ENCODE peak calls at places on chromosomes 2 and 18, in six cellular contexts. One of them, this sample, is unnamed.

GRCh38 chr2:220096406-220096805 is 469.0 kb downstream of the SLC4A3 start:
- DNase-seq in NCI-H1092: no peak
- DNase-seq in stimulated activated CD4-positive, alpha-beta T cell treated with anti-CD3 and anti-CD28 coated beads, Interleukin-2, amount 100 ng/mL, for 48 hours: no peak
- DNase-seq in M059J: peak
- DNase-seq in psoas muscle: no peak
- DNase-seq in CD8-positive, alpha-beta T cell: no peak
- DNase-seq in this sample: no peak

GRCh38 chr2:219049282-219049681 is 8.0 kb upstream of the CFAP65 start:
- DNase-seq in NCI-H1092: no peak
- DNase-seq in stimulated activated CD4-positive, alpha-beta T cell treated with anti-CD3 and anti-CD28 coated beads, Interleukin-2, amount 100 ng/mL, for 48 hours: no peak
- DNase-seq in M059J: peak
- DNase-seq in psoas muscle: no peak
- DNase-seq in CD8-positive, alpha-beta T cell: no peak
- DNase-seq in this sample: no peak

GRCh38 chr18:34773961-34774754 is 64.1 kb downstream of the DTNA start:
- DNase-seq in NCI-H1092: peak
- DNase-seq in stimulated activated CD4-positive, alpha-beta T cell treated with anti-CD3 and anti-CD28 coated beads, Interleukin-2, amount 100 ng/mL, for 48 hours: no peak
- DNase-seq in M059J: peak
- DNase-seq in psoas muscle: peak
- DNase-seq in CD8-positive, alpha-beta T cell: no peak
- DNase-seq in this sample: peak

GRCh38 chr2:67255933-67256615 is 141.1 kb upstream of the ETAA1 start:
- DNase-seq in NCI-H1092: no peak
- DNase-seq in stimulated activated CD4-positive, alpha-beta T cell treated with anti-CD3 and anti-CD28 coated beads, Interleukin-2, amount 100 ng/mL, for 48 hours: no peak
- DNase-seq in M059J: peak
- DNase-seq in psoas muscle: no peak
- DNase-seq in CD8-positive, alpha-beta T cell: no peak
- DNase-seq in this sample: no peak

GRCh38 chr2:225842939-225843338 is 443.4 kb downstream of the NYAP2 start:
- DNase-seq in NCI-H1092: no peak
- DNase-seq in stimulated activated CD4-positive, alpha-beta T cell treated with anti-CD3 and anti-CD28 coated beads, Interleukin-2, amount 100 ng/mL, for 48 hours: no peak
- DNase-seq in M059J: peak
- DNase-seq in psoas muscle: no peak
- DNase-seq in CD8-positive, alpha-beta T cell: no peak
- DNase-seq in this sample: no peak

GRCh38 chr2:217732995-217733394 is 269.8 kb downstream of the TNS1 start:
- DNase-seq in NCI-H1092: no peak
- DNase-seq in stimulated activated CD4-positive, alpha-beta T cell treated with anti-CD3 and anti-CD28 coated beads, Interleukin-2, amount 100 ng/mL, for 48 hours: no peak
- DNase-seq in M059J: no peak
- DNase-seq in psoas muscle: no peak
- DNase-seq in CD8-positive, alpha-beta T cell: no peak
- DNase-seq in this sample: no peak

GRCh38 chr2:48993576-48993975 is 160.7 kb downstream of the FSHR start:
- DNase-seq in NCI-H1092: no peak
- DNase-seq in stimulated activated CD4-positive, alpha-beta T cell treated with anti-CD3 and anti-CD28 coated beads, Interleukin-2, amount 100 ng/mL, for 48 hours: no peak
- DNase-seq in M059J: no peak
- DNase-seq in psoas muscle: no peak
- DNase-seq in CD8-positive, alpha-beta T cell: no peak
- DNase-seq in this sample: no peak

GRCh38 chr2:25521665-25522387 is 151.6 kb downstream of the DTNB start:
- DNase-seq in NCI-H1092: peak
- DNase-seq in stimulated activated CD4-positive, alpha-beta T cell treated with anti-CD3 and anti-CD28 coated beads, Interleukin-2, amount 100 ng/mL, for 48 hours: peak
- DNase-seq in M059J: peak
- DNase-seq in psoas muscle: no peak
- DNase-seq in CD8-positive, alpha-beta T cell: peak
- DNase-seq in this sample: no peak

GRCh38 chr2:30803281-30803680 is 4.0 kb downstream of the CAPN13 start:
- DNase-seq in NCI-H1092: no peak
- DNase-seq in stimulated activated CD4-positive, alpha-beta T cell treated with anti-CD3 and anti-CD28 coated beads, Interleukin-2, amount 100 ng/mL, for 48 hours: no peak
- DNase-seq in M059J: no peak
- DNase-seq in psoas muscle: no peak
- DNase-seq in CD8-positive, alpha-beta T cell: no peak
- DNase-seq in this sample: no peak

GRCh38 chr2:47309472-47309951 is 93.4 kb upstream of the MSH2 start:
- DNase-seq in NCI-H1092: no peak
- DNase-seq in stimulated activated CD4-positive, alpha-beta T cell treated with anti-CD3 and anti-CD28 coated beads, Interleukin-2, amount 100 ng/mL, for 48 hours: no peak
- DNase-seq in M059J: no peak
- DNase-seq in psoas muscle: no peak
- DNase-seq in CD8-positive, alpha-beta T cell: no peak
- DNase-seq in this sample: no peak

GRCh38 chr2:103169856-103170255 is 408.0 kb downstream of the TMEM182 start:
- DNase-seq in NCI-H1092: no peak
- DNase-seq in stimulated activated CD4-positive, alpha-beta T cell treated with anti-CD3 and anti-CD28 coated beads, Interleukin-2, amount 100 ng/mL, for 48 hours: no peak
- DNase-seq in M059J: no peak
- DNase-seq in psoas muscle: no peak
- DNase-seq in CD8-positive, alpha-beta T cell: no peak
- DNase-seq in this sample: no peak

GRCh38 chr2:18332477-18332876 is 228.0 kb downstream of the RDH14 start:
- DNase-seq in NCI-H1092: no peak
- DNase-seq in stimulated activated CD4-positive, alpha-beta T cell treated with anti-CD3 and anti-CD28 coated beads, Interleukin-2, amount 100 ng/mL, for 48 hours: no peak
- DNase-seq in M059J: no peak
- DNase-seq in psoas muscle: no peak
- DNase-seq in CD8-positive, alpha-beta T cell: no peak
- DNase-seq in this sample: no peak

GRCh38 chr2:45312275-45312674 is 298.8 kb downstream of the SRBD1 start:
- DNase-seq in NCI-H1092: no peak
- DNase-seq in stimulated activated CD4-positive, alpha-beta T cell treated with anti-CD3 and anti-CD28 coated beads, Interleukin-2, amount 100 ng/mL, for 48 hours: no peak
- DNase-seq in M059J: no peak
- DNase-seq in psoas muscle: no peak
- DNase-seq in CD8-positive, alpha-beta T cell: no peak
- DNase-seq in this sample: no peak

GRCh38 chr18:77157312-77157711 is 24.7 kb upstream of the MBP start:
- DNase-seq in NCI-H1092: no peak
- DNase-seq in stimulated activated CD4-positive, alpha-beta T cell treated with anti-CD3 and anti-CD28 coated beads, Interleukin-2, amount 100 ng/mL, for 48 hours: no peak
- DNase-seq in M059J: no peak
- DNase-seq in psoas muscle: no peak
- DNase-seq in CD8-positive, alpha-beta T cell: no peak
- DNase-seq in this sample: no peak

GRCh38 chr2:143433158-143433557 is 303.9 kb downstream of the ARHGAP15 start:
- DNase-seq in NCI-H1092: no peak
- DNase-seq in stimulated activated CD4-positive, alpha-beta T cell treated with anti-CD3 and anti-CD28 coated beads, Interleukin-2, amount 100 ng/mL, for 48 hours: no peak
- DNase-seq in M059J: peak
- DNase-seq in psoas muscle: no peak
- DNase-seq in CD8-positive, alpha-beta T cell: no peak
- DNase-seq in this sample: no peak

GRCh38 chr2:120722603-120723421 is 12.9 kb upstream of the GLI2 start:
- DNase-seq in NCI-H1092: no peak
- DNase-seq in stimulated activated CD4-positive, alpha-beta T cell treated with anti-CD3 and anti-CD28 coated beads, Interleukin-2, amount 100 ng/mL, for 48 hours: no peak
- DNase-seq in M059J: peak
- DNase-seq in psoas muscle: no peak
- DNase-seq in CD8-positive, alpha-beta T cell: no peak
- DNase-seq in this sample: no peak

GRCh38 chr2:220071716-220072115 is 444.3 kb downstream of the SLC4A3 start:
- DNase-seq in NCI-H1092: no peak
- DNase-seq in stimulated activated CD4-positive, alpha-beta T cell treated with anti-CD3 and anti-CD28 coated beads, Interleukin-2, amount 100 ng/mL, for 48 hours: no peak
- DNase-seq in M059J: peak
- DNase-seq in psoas muscle: no peak
- DNase-seq in CD8-positive, alpha-beta T cell: no peak
- DNase-seq in this sample: no peak

GRCh38 chr2:129233751-129234406 is 745.6 kb upstream of the RAB6C start:
- DNase-seq in NCI-H1092: no peak
- DNase-seq in stimulated activated CD4-positive, alpha-beta T cell treated with anti-CD3 and anti-CD28 coated beads, Interleukin-2, amount 100 ng/mL, for 48 hours: no peak
- DNase-seq in M059J: no peak
- DNase-seq in psoas muscle: no peak
- DNase-seq in CD8-positive, alpha-beta T cell: no peak
- DNase-seq in this sample: no peak

GRCh38 chr2:47076586-47077441 is 78.3 kb downstream of the STPG4 start:
- DNase-seq in NCI-H1092: no peak
- DNase-seq in stimulated activated CD4-positive, alpha-beta T cell treated with anti-CD3 and anti-CD28 coated beads, Interleukin-2, amount 100 ng/mL, for 48 hours: no peak
- DNase-seq in M059J: peak
- DNase-seq in psoas muscle: peak
- DNase-seq in CD8-positive, alpha-beta T cell: no peak
- DNase-seq in this sample: no peak

GRCh38 chr2:219269362-219270054 is 9.7 kb upstream of the DNAJB2 start:
- DNase-seq in NCI-H1092: no peak
- DNase-seq in stimulated activated CD4-positive, alpha-beta T cell treated with anti-CD3 and anti-CD28 coated beads, Interleukin-2, amount 100 ng/mL, for 48 hours: no peak
- DNase-seq in M059J: no peak
- DNase-seq in psoas muscle: no peak
- DNase-seq in CD8-positive, alpha-beta T cell: no peak
- DNase-seq in this sample: peak

GRCh38 chr18:44320619-44321460 is 359.8 kb upstream of the SETBP1 start:
- DNase-seq in NCI-H1092: no peak
- DNase-seq in stimulated activated CD4-positive, alpha-beta T cell treated with anti-CD3 and anti-CD28 coated beads, Interleukin-2, amount 100 ng/mL, for 48 hours: no peak
- DNase-seq in M059J: no peak
- DNase-seq in psoas muscle: no peak
- DNase-seq in CD8-positive, alpha-beta T cell: no peak
- DNase-seq in this sample: no peak

GRCh38 chr2:48397846-48398245 is 132.1 kb upstream of the STON1 start:
- DNase-seq in NCI-H1092: peak
- DNase-seq in stimulated activated CD4-positive, alpha-beta T cell treated with anti-CD3 and anti-CD28 coated beads, Interleukin-2, amount 100 ng/mL, for 48 hours: no peak
- DNase-seq in M059J: no peak
- DNase-seq in psoas muscle: no peak
- DNase-seq in CD8-positive, alpha-beta T cell: no peak
- DNase-seq in this sample: no peak

GRCh38 chr18:50548160-50548559 is 11.7 kb upstream of the MAPK4 start:
- DNase-seq in NCI-H1092: no peak
- DNase-seq in stimulated activated CD4-positive, alpha-beta T cell treated with anti-CD3 and anti-CD28 coated beads, Interleukin-2, amount 100 ng/mL, for 48 hours: no peak
- DNase-seq in M059J: no peak
- DNase-seq in psoas muscle: no peak
- DNase-seq in CD8-positive, alpha-beta T cell: no peak
- DNase-seq in this sample: no peak

GRCh38 chr2:37586663-37587409 is 84.6 kb downstream of the CDC42EP3 start:
- DNase-seq in NCI-H1092: no peak
- DNase-seq in stimulated activated CD4-positive, alpha-beta T cell treated with anti-CD3 and anti-CD28 coated beads, Interleukin-2, amount 100 ng/mL, for 48 hours: no peak
- DNase-seq in M059J: peak
- DNase-seq in psoas muscle: no peak
- DNase-seq in CD8-positive, alpha-beta T cell: no peak
- DNase-seq in this sample: no peak

GRCh38 chr2:239790721-239791120 is 234.4 kb downstream of the NDUFA10 start:
- DNase-seq in NCI-H1092: no peak
- DNase-seq in stimulated activated CD4-positive, alpha-beta T cell treated with anti-CD3 and anti-CD28 coated beads, Interleukin-2, amount 100 ng/mL, for 48 hours: no peak
- DNase-seq in M059J: no peak
- DNase-seq in psoas muscle: no peak
- DNase-seq in CD8-positive, alpha-beta T cell: no peak
- DNase-seq in this sample: no peak

GRCh38 chr2:25347205-25347815 is 5.6 kb upstream of the DNMT3A start:
- DNase-seq in NCI-H1092: no peak
- DNase-seq in stimulated activated CD4-positive, alpha-beta T cell treated with anti-CD3 and anti-CD28 coated beads, Interleukin-2, amount 100 ng/mL, for 48 hours: no peak
- DNase-seq in M059J: peak
- DNase-seq in psoas muscle: no peak
- DNase-seq in CD8-positive, alpha-beta T cell: no peak
- DNase-seq in this sample: no peak

GRCh38 chr2:238653436-238654109 is 194.3 kb upstream of the TWIST2 start:
- DNase-seq in NCI-H1092: no peak
- DNase-seq in stimulated activated CD4-positive, alpha-beta T cell treated with anti-CD3 and anti-CD28 coated beads, Interleukin-2, amount 100 ng/mL, for 48 hours: no peak
- DNase-seq in M059J: no peak
- DNase-seq in psoas muscle: no peak
- DNase-seq in CD8-positive, alpha-beta T cell: no peak
- DNase-seq in this sample: no peak

GRCh38 chr2:159497857-159498256 is 118.5 kb downstream of the BAZ2B start:
- DNase-seq in NCI-H1092: no peak
- DNase-seq in stimulated activated CD4-positive, alpha-beta T cell treated with anti-CD3 and anti-CD28 coated beads, Interleukin-2, amount 100 ng/mL, for 48 hours: no peak
- DNase-seq in M059J: no peak
- DNase-seq in psoas muscle: no peak
- DNase-seq in CD8-positive, alpha-beta T cell: no peak
- DNase-seq in this sample: no peak

GRCh38 chr2:156481295-156481694 is 45.1 kb downstream of the GPD2 start:
- DNase-seq in NCI-H1092: no peak
- DNase-seq in stimulated activated CD4-positive, alpha-beta T cell treated with anti-CD3 and anti-CD28 coated beads, Interleukin-2, amount 100 ng/mL, for 48 hours: no peak
- DNase-seq in M059J: peak
- DNase-seq in psoas muscle: no peak
- DNase-seq in CD8-positive, alpha-beta T cell: no peak
- DNase-seq in this sample: no peak

GRCh38 chr2:171723724-171724683 is 36.7 kb downstream of the DYNC1I2 start:
- DNase-seq in NCI-H1092: peak
- DNase-seq in stimulated activated CD4-positive, alpha-beta T cell treated with anti-CD3 and anti-CD28 coated beads, Interleukin-2, amount 100 ng/mL, for 48 hours: no peak
- DNase-seq in M059J: peak
- DNase-seq in psoas muscle: no peak
- DNase-seq in CD8-positive, alpha-beta T cell: no peak
- DNase-seq in this sample: no peak

GRCh38 chr2:112864072-112864471 is 27.5 kb upstream of the IL1B start:
- DNase-seq in NCI-H1092: no peak
- DNase-seq in stimulated activated CD4-positive, alpha-beta T cell treated with anti-CD3 and anti-CD28 coated beads, Interleukin-2, amount 100 ng/mL, for 48 hours: no peak
- DNase-seq in M059J: no peak
- DNase-seq in psoas muscle: no peak
- DNase-seq in CD8-positive, alpha-beta T cell: no peak
- DNase-seq in this sample: no peak

GRCh38 chr2:233912799-233913423 is 4.3 kb upstream of the TRPM8 start:
- DNase-seq in NCI-H1092: no peak
- DNase-seq in stimulated activated CD4-positive, alpha-beta T cell treated with anti-CD3 and anti-CD28 coated beads, Interleukin-2, amount 100 ng/mL, for 48 hours: peak
- DNase-seq in M059J: peak
- DNase-seq in psoas muscle: no peak
- DNase-seq in CD8-positive, alpha-beta T cell: peak
- DNase-seq in this sample: no peak

GRCh38 chr2:127810156-127810636 is 775 bp downstream of the WDR33 start:
- DNase-seq in NCI-H1092: no peak
- DNase-seq in stimulated activated CD4-positive, alpha-beta T cell treated with anti-CD3 and anti-CD28 coated beads, Interleukin-2, amount 100 ng/mL, for 48 hours: no peak
- DNase-seq in M059J: peak
- DNase-seq in psoas muscle: no peak
- DNase-seq in CD8-positive, alpha-beta T cell: no peak
- DNase-seq in this sample: no peak

GRCh38 chr2:653645-654425 is 23.4 kb downstream of the TMEM18 start:
- DNase-seq in NCI-H1092: no peak
- DNase-seq in stimulated activated CD4-positive, alpha-beta T cell treated with anti-CD3 and anti-CD28 coated beads, Interleukin-2, amount 100 ng/mL, for 48 hours: no peak
- DNase-seq in M059J: no peak
- DNase-seq in psoas muscle: no peak
- DNase-seq in CD8-positive, alpha-beta T cell: no peak
- DNase-seq in this sample: no peak

GRCh38 chr2:190786404-190787166 is 94.0 kb upstream of the GLS start:
- DNase-seq in NCI-H1092: no peak
- DNase-seq in stimulated activated CD4-positive, alpha-beta T cell treated with anti-CD3 and anti-CD28 coated beads, Interleukin-2, amount 100 ng/mL, for 48 hours: no peak
- DNase-seq in M059J: peak
- DNase-seq in psoas muscle: no peak
- DNase-seq in CD8-positive, alpha-beta T cell: no peak
- DNase-seq in this sample: no peak

GRCh38 chr2:105445498-105445897 is 46.6 kb upstream of the FHL2 start:
- DNase-seq in NCI-H1092: no peak
- DNase-seq in stimulated activated CD4-positive, alpha-beta T cell treated with anti-CD3 and anti-CD28 coated beads, Interleukin-2, amount 100 ng/mL, for 48 hours: no peak
- DNase-seq in M059J: no peak
- DNase-seq in psoas muscle: no peak
- DNase-seq in CD8-positive, alpha-beta T cell: no peak
- DNase-seq in this sample: no peak

GRCh38 chr2:714005-714741 is 37.0 kb upstream of the TMEM18 start:
- DNase-seq in NCI-H1092: peak
- DNase-seq in stimulated activated CD4-positive, alpha-beta T cell treated with anti-CD3 and anti-CD28 coated beads, Interleukin-2, amount 100 ng/mL, for 48 hours: peak
- DNase-seq in M059J: peak
- DNase-seq in psoas muscle: no peak
- DNase-seq in CD8-positive, alpha-beta T cell: peak
- DNase-seq in this sample: peak

GRCh38 chr2:198453866-198454265 is 649.5 kb downstream of the PLCL1 start:
- DNase-seq in NCI-H1092: no peak
- DNase-seq in stimulated activated CD4-positive, alpha-beta T cell treated with anti-CD3 and anti-CD28 coated beads, Interleukin-2, amount 100 ng/mL, for 48 hours: no peak
- DNase-seq in M059J: no peak
- DNase-seq in psoas muscle: no peak
- DNase-seq in CD8-positive, alpha-beta T cell: no peak
- DNase-seq in this sample: no peak